ENCODE peak calls at places on chromosomes 13 and 19, in five cellular contexts. T is endothelial cell, H is HFFc6, A is adrenal gland, E is breast epithelium. S is an unnamed sample.

GRCh38 chr13:48155850-48156249 is 60.9 kb upstream of the MED4 start:
- DNase-seq in T (no peak), H (peak; percentile 25), A (no peak), E (no peak), S (no peak)

GRCh38 chr19:29708553-29709439 is 6.3 kb downstream of the C19orf12 start:
- DNase-seq in T (no peak), H (no peak), A (no peak), E (no peak), S (no peak)

GRCh38 chr19:3655402-3656072 is 28.9 kb upstream of the CACTIN start:
- DNase-seq in T (no peak), H (peak; percentile 96), A (no peak), E (no peak), S (peak; percentile 26)

GRCh38 chr19:4988770-4989251 is 19.9 kb downstream of the KDM4B start:
- DNase-seq in T (no peak), H (peak; percentile 83), A (peak; percentile 85), E (no peak), S (no peak)

GRCh38 chr19:14571695-14572490 is at the start of gene NDUFB7:
- DNase-seq in T (peak; percentile 83), H (peak; percentile 92), A (peak; percentile 95), E (peak; percentile 87), S (peak; percentile 81)

GRCh38 chr13:20988033-20988908 is 73.1 kb downstream of the LATS2 start:
- DNase-seq in T (no peak), H (no peak), A (no peak), E (no peak), S (no peak)

GRCh38 chr13:35140831-35141230 is 198.8 kb downstream of the NBEA start:
- DNase-seq in T (no peak), H (no peak), A (no peak), E (no peak), S (no peak)

GRCh38 chr19:39398297-39398864 is 7.2 kb downstream of the MED29 start:
- DNase-seq in T (no peak), H (peak; percentile 83), A (peak; percentile 84), E (no peak), S (peak; percentile 60)

GRCh38 chr19:55172741-55173140 is 6.3 kb upstream of the DNAAF3 start:
- DNase-seq in T (no peak), H (peak; percentile 86), A (no peak), E (no peak), S (no peak)

GRCh38 chr13:59208405-59209195 is 955.1 kb downstream of the DIAPH3 start:
- DNase-seq in T (no peak), H (no peak), A (no peak), E (no peak), S (no peak)

GRCh38 chr13:107376393-107377085 is 808.6 kb upstream of the ARGLU1 start:
- DNase-seq in T (no peak), H (no peak), A (no peak), E (no peak), S (no peak)

DNA sequence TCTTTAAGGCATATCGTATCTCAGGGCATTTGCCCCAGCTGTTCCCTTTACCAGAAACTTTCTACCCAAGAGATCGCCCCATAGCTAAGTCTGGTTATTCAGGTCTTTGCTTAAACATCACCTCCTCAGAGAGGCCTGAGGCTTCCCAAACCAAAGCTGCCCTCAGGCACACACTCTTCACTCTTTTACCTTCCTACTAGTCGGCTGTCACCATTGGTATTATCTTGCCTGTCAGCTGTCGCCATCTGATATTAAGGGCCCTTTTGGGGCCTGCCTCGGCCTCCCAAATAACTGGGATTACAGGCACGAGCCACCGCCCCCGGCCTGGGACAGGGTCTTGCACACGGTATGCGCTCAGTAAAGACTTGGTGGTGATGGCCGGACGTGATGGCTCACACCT is 1.0 kb downstream of the GADD45GIP1 start:
- DNase-seq in T (no peak), H (no peak), A (peak; percentile 52), E (no peak), S (no peak)
- TF ChIP-seq CTCF in T (no peak), H (no peak), A (no peak), E (no peak), S (no peak)

DNA sequence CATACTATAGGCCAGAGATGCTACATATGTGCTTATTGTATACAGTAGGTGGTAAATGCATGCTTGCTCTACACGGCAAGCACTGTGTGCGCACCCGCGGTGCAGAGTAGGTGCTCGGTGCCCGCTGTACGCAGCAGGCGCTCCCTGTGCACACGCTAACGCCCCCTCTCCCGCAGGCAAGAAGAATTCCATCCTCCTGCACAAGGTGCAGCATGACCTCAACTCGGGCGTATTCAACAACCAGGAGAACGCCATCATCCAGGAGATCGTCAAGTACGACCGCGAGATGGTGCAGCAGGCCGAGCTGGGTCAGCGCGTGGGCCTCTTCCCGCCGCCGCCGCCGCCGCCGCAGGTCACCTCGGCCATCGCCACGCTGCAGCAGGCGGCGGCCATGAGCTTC is 17.7 kb downstream of the POLRMT start:
- DNase-seq in T (no peak), H (no peak), A (no peak), E (no peak), S (no peak)
- TF ChIP-seq CTCF in T (no peak), H (no peak), A (no peak), E (no peak), S (no peak)

GRCh38 chr19:2210206-2210605 is 25.9 kb downstream of the PLEKHJ1 start:
- DNase-seq in T (no peak), H (no peak), A (no peak), E (no peak), S (no peak)

GRCh38 chr19:2209408-2209807 is 26.7 kb downstream of the PLEKHJ1 start:
- DNase-seq in T (no peak), H (no peak), A (no peak), E (no peak), S (no peak)

GRCh38 chr19:2208975-2209374 is 27.2 kb downstream of the PLEKHJ1 start:
- DNase-seq in T (no peak), H (no peak), A (no peak), E (no peak), S (no peak)

GRCh38 chr19:2207008-2207407 is 29.1 kb downstream of the PLEKHJ1 start:
- DNase-seq in T (no peak), H (no peak), A (no peak), E (no peak), S (no peak)

GRCh38 chr19:2207991-2208860 is 27.9 kb downstream of the PLEKHJ1 start:
- DNase-seq in T (no peak), H (peak; percentile 80), A (peak; percentile 75), E (no peak), S (no peak)
- TF ChIP-seq CTCF in T (no peak), H (peak; percentile 67), A (no peak), E (no peak), S (no peak)

DNA sequence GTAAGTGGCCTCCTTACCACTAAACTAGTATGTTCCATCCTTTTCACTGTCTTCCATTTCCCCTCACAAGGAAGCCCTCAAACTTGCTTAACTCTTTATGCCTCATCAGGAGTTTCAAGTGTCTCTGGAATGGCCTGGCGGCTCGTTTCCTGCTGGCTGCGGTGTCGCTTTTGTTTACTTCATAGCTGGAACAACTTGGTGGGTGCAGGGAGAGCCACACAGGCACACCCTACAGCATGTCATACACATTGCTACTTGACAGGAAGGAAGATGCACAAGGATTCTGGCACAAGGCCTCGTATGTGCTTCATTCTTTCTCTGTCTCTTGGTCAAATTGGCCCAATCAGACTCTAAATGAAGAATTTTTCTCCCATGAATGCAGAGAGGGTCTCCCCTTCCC is 488.3 kb downstream of the FOXO1 start:
- DNase-seq in T (no peak), H (no peak), A (no peak), E (no peak), S (no peak)
- TF ChIP-seq CTCF in T (no peak), H (no peak), A (no peak), E (no peak), S (no peak)

DNA sequence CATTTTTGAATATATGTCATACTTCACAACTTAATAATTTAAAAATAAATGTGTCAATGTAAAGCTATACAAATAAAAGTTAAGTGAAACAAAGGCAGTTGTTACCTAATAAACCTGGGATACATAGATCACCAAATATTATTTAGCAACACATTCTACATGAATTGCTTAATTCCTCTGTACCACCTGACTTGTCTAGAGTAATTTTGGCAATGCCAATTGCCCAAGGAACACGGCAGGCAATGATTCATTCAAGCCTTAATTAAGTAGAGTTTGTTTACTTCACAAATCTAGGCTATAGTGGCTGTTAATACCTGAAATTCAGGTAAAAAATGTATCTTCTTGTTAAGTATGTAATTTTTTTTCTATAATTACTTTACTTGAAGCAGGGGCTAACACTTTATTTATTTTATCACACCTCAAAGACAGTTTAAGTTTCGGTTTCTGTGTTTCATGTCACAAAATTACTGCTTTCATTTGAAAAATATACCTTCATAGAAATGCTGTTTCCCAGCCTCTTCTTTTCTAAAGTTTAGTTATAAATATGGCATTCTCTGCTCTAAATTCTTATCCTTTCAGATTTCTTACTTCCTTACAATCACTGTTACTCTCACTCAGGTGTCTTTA is 705.7 kb downstream of the SLITRK5 start:
- DNase-seq in T (no peak), H (no peak), A (no peak), E (no peak), S (no peak)
- TF ChIP-seq CTCF in T (no peak), H (no peak), A (no peak), E (no peak), S (no peak)

DNA sequence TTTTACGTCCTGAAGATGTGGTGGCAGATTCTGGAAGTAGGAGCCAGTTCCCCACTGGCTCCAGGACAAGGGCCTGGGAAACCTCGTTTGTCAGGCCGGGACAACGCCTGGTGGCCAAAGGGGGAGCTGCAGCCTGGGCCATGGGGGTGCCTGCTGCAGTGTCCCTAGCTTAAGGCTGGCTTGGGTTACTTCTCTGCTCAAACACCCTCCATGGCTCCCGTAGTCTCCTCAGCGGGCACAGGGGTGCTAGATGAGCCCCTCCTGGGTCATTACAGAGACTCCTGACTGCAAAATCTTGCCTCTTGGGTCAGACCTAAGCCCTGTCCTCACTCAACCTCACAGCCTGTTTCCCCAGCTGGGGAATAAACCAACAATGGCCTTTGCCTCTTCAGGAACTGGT is 14.7 kb downstream of the CILP2 start:
- DNase-seq in T (peak; percentile 77), H (no peak), A (no peak), E (no peak), S (no peak)
- TF ChIP-seq CTCF in T (peak; percentile 76), H (peak; percentile 79), A (peak; percentile 38), E (peak; percentile 45), S (no peak)

DNA sequence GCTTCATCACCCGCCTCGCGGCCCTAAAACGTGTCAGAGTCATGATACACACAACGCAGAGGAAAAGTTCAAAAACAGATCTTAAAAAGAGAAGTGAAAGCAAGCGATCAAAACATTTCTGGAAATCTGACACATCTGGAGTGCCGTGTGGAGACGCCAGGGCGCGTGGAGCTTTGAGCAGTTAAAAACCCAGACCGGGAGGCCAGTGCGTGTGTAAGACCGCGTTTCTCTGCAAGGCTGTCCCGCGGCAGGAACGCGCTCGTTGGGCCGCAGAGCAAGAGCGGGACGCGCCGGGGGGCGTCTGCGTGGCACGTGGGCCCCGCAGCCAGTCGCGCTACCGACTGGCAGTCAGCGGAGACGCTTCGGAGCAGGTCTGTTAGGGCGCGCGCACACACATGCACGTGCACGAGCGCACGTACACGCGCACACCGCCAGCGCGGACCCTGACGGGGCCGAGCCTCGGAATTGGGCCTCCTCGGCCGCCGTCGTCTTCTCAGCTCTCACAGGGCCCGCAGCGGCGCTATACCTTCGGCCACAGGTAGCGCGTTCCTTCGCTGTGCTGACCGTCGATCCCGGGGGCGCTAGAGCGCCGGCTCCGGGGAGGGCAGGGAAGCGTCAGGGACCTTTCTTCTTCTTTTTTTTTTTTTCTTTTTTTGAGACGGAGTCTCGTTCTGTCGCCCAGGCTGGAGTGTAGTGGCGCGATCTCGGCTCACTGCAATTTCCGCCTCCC is 35.8 kb downstream of the RNF6 start:
- DNase-seq in T (peak; percentile 87), H (peak; percentile 82), A (peak; percentile 93), E (peak; percentile 82), S (peak; percentile 94)
- TF ChIP-seq CTCF in T (peak; percentile 17), H (peak; percentile 69), A (peak; percentile 56), E (peak; percentile 28), S (no peak)